ENCODE peak calls at places on chromosomes 12 and 14, in ten cellular contexts. One of them, this sample, is unnamed.

GRCh38 chr12:80041691-80042090 is 57.6 kb upstream of the OTOGL start:
- DNase-seq in endothelial cell: no peak
- DNase-seq in activated T-cell treated with anti-CD3 and anti-CD28 coated beads, Interleukin-2, amount 50 U/mL, for 1 hour: no peak
- DNase-seq in GM13976: no peak
- DNase-seq in GM06990: no peak
- DNase-seq in stimulated activated CD8-positive, alpha-beta memory T cell treated with anti-CD3 and anti-CD28 coated beads, Interleukin-7, amount 100 ng/mL, for 48 hours: no peak
- DNase-seq in upper lobe of right lung: no peak
- DNase-seq in astrocyte of the hippocampus: peak
- DNase-seq in activated naive CD8-positive, alpha-beta T cell treated with anti-CD3 and anti-CD28 coated beads for 36 hours: no peak
- DNase-seq in kidney tubule cell: peak
- DNase-seq in this sample: peak

GRCh38 chr12:8493084-8493483 is 20.2 kb upstream of the CLEC4D start:
- DNase-seq in GM13976: peak
- DNase-seq in kidney tubule cell: no peak
- DNase-seq in GM06990: peak
- DNase-seq in stimulated activated CD8-positive, alpha-beta memory T cell treated with anti-CD3 and anti-CD28 coated beads, Interleukin-7, amount 100 ng/mL, for 48 hours: no peak
- DNase-seq in astrocyte of the hippocampus: no peak
- DNase-seq in upper lobe of right lung: no peak
- DNase-seq in activated naive CD8-positive, alpha-beta T cell treated with anti-CD3 and anti-CD28 coated beads for 36 hours: peak
- DNase-seq in endothelial cell: no peak
- DNase-seq in activated T-cell treated with anti-CD3 and anti-CD28 coated beads, Interleukin-2, amount 50 U/mL, for 1 hour: no peak
- DNase-seq in this sample: no peak

GRCh38 chr14:76767681-76768055 is 6.4 kb downstream of the VASH1 start:
- DNase-seq in upper lobe of right lung: no peak
- DNase-seq in endothelial cell: no peak
- DNase-seq in GM13976: no peak
- DNase-seq in kidney tubule cell: no peak
- DNase-seq in activated T-cell treated with anti-CD3 and anti-CD28 coated beads, Interleukin-2, amount 50 U/mL, for 1 hour: no peak
- DNase-seq in astrocyte of the hippocampus: no peak
- DNase-seq in activated naive CD8-positive, alpha-beta T cell treated with anti-CD3 and anti-CD28 coated beads for 36 hours: no peak
- DNase-seq in GM06990: no peak
- DNase-seq in stimulated activated CD8-positive, alpha-beta memory T cell treated with anti-CD3 and anti-CD28 coated beads, Interleukin-7, amount 100 ng/mL, for 48 hours: no peak
- DNase-seq in this sample: no peak

GRCh38 chr14:92644601-92645515 is 103.6 kb downstream of the LGMN start:
- DNase-seq in activated naive CD8-positive, alpha-beta T cell treated with anti-CD3 and anti-CD28 coated beads for 36 hours: no peak
- DNase-seq in activated T-cell treated with anti-CD3 and anti-CD28 coated beads, Interleukin-2, amount 50 U/mL, for 1 hour: no peak
- DNase-seq in stimulated activated CD8-positive, alpha-beta memory T cell treated with anti-CD3 and anti-CD28 coated beads, Interleukin-7, amount 100 ng/mL, for 48 hours: no peak
- DNase-seq in endothelial cell: no peak
- DNase-seq in astrocyte of the hippocampus: no peak
- DNase-seq in GM13976: peak
- DNase-seq in GM06990: no peak
- DNase-seq in kidney tubule cell: no peak
- DNase-seq in upper lobe of right lung: no peak
- DNase-seq in this sample: no peak

GRCh38 chr14:103194256-103195045 is 71.2 kb downstream of the TNFAIP2 start:
- DNase-seq in activated naive CD8-positive, alpha-beta T cell treated with anti-CD3 and anti-CD28 coated beads for 36 hours: no peak
- DNase-seq in activated T-cell treated with anti-CD3 and anti-CD28 coated beads, Interleukin-2, amount 50 U/mL, for 1 hour: no peak
- DNase-seq in kidney tubule cell: peak
- DNase-seq in upper lobe of right lung: no peak
- DNase-seq in astrocyte of the hippocampus: peak
- DNase-seq in GM13976: peak
- DNase-seq in GM06990: no peak
- DNase-seq in endothelial cell: no peak
- DNase-seq in stimulated activated CD8-positive, alpha-beta memory T cell treated with anti-CD3 and anti-CD28 coated beads, Interleukin-7, amount 100 ng/mL, for 48 hours: no peak
- DNase-seq in this sample: peak

GRCh38 chr12:88665051-88665450 is 84.8 kb upstream of the KITLG start:
- DNase-seq in kidney tubule cell: peak
- DNase-seq in GM13976: no peak
- DNase-seq in activated naive CD8-positive, alpha-beta T cell treated with anti-CD3 and anti-CD28 coated beads for 36 hours: no peak
- DNase-seq in astrocyte of the hippocampus: peak
- DNase-seq in upper lobe of right lung: no peak
- DNase-seq in stimulated activated CD8-positive, alpha-beta memory T cell treated with anti-CD3 and anti-CD28 coated beads, Interleukin-7, amount 100 ng/mL, for 48 hours: no peak
- DNase-seq in endothelial cell: no peak
- DNase-seq in activated T-cell treated with anti-CD3 and anti-CD28 coated beads, Interleukin-2, amount 50 U/mL, for 1 hour: no peak
- DNase-seq in GM06990: no peak
- DNase-seq in this sample: peak

GRCh38 chr14:54696998-54697397 is 130.1 kb downstream of the SAMD4A start:
- DNase-seq in upper lobe of right lung: no peak
- DNase-seq in stimulated activated CD8-positive, alpha-beta memory T cell treated with anti-CD3 and anti-CD28 coated beads, Interleukin-7, amount 100 ng/mL, for 48 hours: no peak
- DNase-seq in endothelial cell: no peak
- DNase-seq in GM06990: no peak
- DNase-seq in GM13976: no peak
- DNase-seq in astrocyte of the hippocampus: no peak
- DNase-seq in activated naive CD8-positive, alpha-beta T cell treated with anti-CD3 and anti-CD28 coated beads for 36 hours: no peak
- DNase-seq in kidney tubule cell: peak
- DNase-seq in activated T-cell treated with anti-CD3 and anti-CD28 coated beads, Interleukin-2, amount 50 U/mL, for 1 hour: no peak
- DNase-seq in this sample: peak

GRCh38 chr12:69513297-69513696 is 43.1 kb downstream of the FRS2 start:
- DNase-seq in upper lobe of right lung: no peak
- DNase-seq in kidney tubule cell: peak
- DNase-seq in endothelial cell: no peak
- DNase-seq in GM13976: no peak
- DNase-seq in GM06990: no peak
- DNase-seq in activated T-cell treated with anti-CD3 and anti-CD28 coated beads, Interleukin-2, amount 50 U/mL, for 1 hour: no peak
- DNase-seq in astrocyte of the hippocampus: no peak
- DNase-seq in activated naive CD8-positive, alpha-beta T cell treated with anti-CD3 and anti-CD28 coated beads for 36 hours: no peak
- DNase-seq in stimulated activated CD8-positive, alpha-beta memory T cell treated with anti-CD3 and anti-CD28 coated beads, Interleukin-7, amount 100 ng/mL, for 48 hours: no peak
- DNase-seq in this sample: peak

GRCh38 chr14:36217732-36218131 is 41.2 kb upstream of the PTCSC3 start:
- DNase-seq in activated naive CD8-positive, alpha-beta T cell treated with anti-CD3 and anti-CD28 coated beads for 36 hours: no peak
- DNase-seq in endothelial cell: no peak
- DNase-seq in astrocyte of the hippocampus: peak
- DNase-seq in upper lobe of right lung: peak
- DNase-seq in activated T-cell treated with anti-CD3 and anti-CD28 coated beads, Interleukin-2, amount 50 U/mL, for 1 hour: no peak
- DNase-seq in GM06990: no peak
- DNase-seq in kidney tubule cell: peak
- DNase-seq in GM13976: no peak
- DNase-seq in stimulated activated CD8-positive, alpha-beta memory T cell treated with anti-CD3 and anti-CD28 coated beads, Interleukin-7, amount 100 ng/mL, for 48 hours: no peak
- DNase-seq in this sample: peak

GRCh38 chr14:104240426-104241157 is 102.2 kb downstream of the KIF26A start:
- DNase-seq in activated naive CD8-positive, alpha-beta T cell treated with anti-CD3 and anti-CD28 coated beads for 36 hours: no peak
- DNase-seq in endothelial cell: no peak
- DNase-seq in upper lobe of right lung: no peak
- DNase-seq in astrocyte of the hippocampus: no peak
- DNase-seq in stimulated activated CD8-positive, alpha-beta memory T cell treated with anti-CD3 and anti-CD28 coated beads, Interleukin-7, amount 100 ng/mL, for 48 hours: no peak
- DNase-seq in GM06990: peak
- DNase-seq in kidney tubule cell: no peak
- DNase-seq in GM13976: no peak
- DNase-seq in activated T-cell treated with anti-CD3 and anti-CD28 coated beads, Interleukin-2, amount 50 U/mL, for 1 hour: no peak
- DNase-seq in this sample: no peak

GRCh38 chr14:38999949-39000348 is 103.1 kb downstream of the SEC23A start:
- DNase-seq in kidney tubule cell: no peak
- DNase-seq in stimulated activated CD8-positive, alpha-beta memory T cell treated with anti-CD3 and anti-CD28 coated beads, Interleukin-7, amount 100 ng/mL, for 48 hours: no peak
- DNase-seq in GM06990: no peak
- DNase-seq in astrocyte of the hippocampus: no peak
- DNase-seq in endothelial cell: no peak
- DNase-seq in GM13976: no peak
- DNase-seq in activated naive CD8-positive, alpha-beta T cell treated with anti-CD3 and anti-CD28 coated beads for 36 hours: no peak
- DNase-seq in activated T-cell treated with anti-CD3 and anti-CD28 coated beads, Interleukin-2, amount 50 U/mL, for 1 hour: no peak
- DNase-seq in upper lobe of right lung: no peak
- DNase-seq in this sample: no peak

GRCh38 chr12:90335561-90335960 is 619.4 kb downstream of the CCER1 start:
- DNase-seq in GM13976: no peak
- DNase-seq in stimulated activated CD8-positive, alpha-beta memory T cell treated with anti-CD3 and anti-CD28 coated beads, Interleukin-7, amount 100 ng/mL, for 48 hours: no peak
- DNase-seq in activated T-cell treated with anti-CD3 and anti-CD28 coated beads, Interleukin-2, amount 50 U/mL, for 1 hour: no peak
- DNase-seq in astrocyte of the hippocampus: peak
- DNase-seq in GM06990: no peak
- DNase-seq in endothelial cell: no peak
- DNase-seq in kidney tubule cell: peak
- DNase-seq in upper lobe of right lung: no peak
- DNase-seq in activated naive CD8-positive, alpha-beta T cell treated with anti-CD3 and anti-CD28 coated beads for 36 hours: no peak
- DNase-seq in this sample: peak

GRCh38 chr12:12560587-12561304 is 1.9 kb downstream of the DUSP16 start:
- DNase-seq in astrocyte of the hippocampus: peak
- DNase-seq in GM13976: peak
- DNase-seq in upper lobe of right lung: no peak
- DNase-seq in endothelial cell: no peak
- DNase-seq in activated naive CD8-positive, alpha-beta T cell treated with anti-CD3 and anti-CD28 coated beads for 36 hours: peak
- DNase-seq in stimulated activated CD8-positive, alpha-beta memory T cell treated with anti-CD3 and anti-CD28 coated beads, Interleukin-7, amount 100 ng/mL, for 48 hours: no peak
- DNase-seq in activated T-cell treated with anti-CD3 and anti-CD28 coated beads, Interleukin-2, amount 50 U/mL, for 1 hour: peak
- DNase-seq in GM06990: peak
- DNase-seq in kidney tubule cell: peak
- DNase-seq in this sample: peak

GRCh38 chr14:44529026-44529425 is 21.9 kb upstream of the FSCB start:
- DNase-seq in GM06990: no peak
- DNase-seq in activated T-cell treated with anti-CD3 and anti-CD28 coated beads, Interleukin-2, amount 50 U/mL, for 1 hour: no peak
- DNase-seq in endothelial cell: no peak
- DNase-seq in kidney tubule cell: no peak
- DNase-seq in upper lobe of right lung: no peak
- DNase-seq in astrocyte of the hippocampus: peak
- DNase-seq in stimulated activated CD8-positive, alpha-beta memory T cell treated with anti-CD3 and anti-CD28 coated beads, Interleukin-7, amount 100 ng/mL, for 48 hours: no peak
- DNase-seq in activated naive CD8-positive, alpha-beta T cell treated with anti-CD3 and anti-CD28 coated beads for 36 hours: no peak
- DNase-seq in GM13976: no peak
- DNase-seq in this sample: no peak

GRCh38 chr12:49706351-49707126 is 666 bp downstream of the FMNL3 start:
- DNase-seq in kidney tubule cell: peak
- DNase-seq in activated naive CD8-positive, alpha-beta T cell treated with anti-CD3 and anti-CD28 coated beads for 36 hours: peak
- DNase-seq in endothelial cell: peak
- DNase-seq in GM06990: peak
- DNase-seq in stimulated activated CD8-positive, alpha-beta memory T cell treated with anti-CD3 and anti-CD28 coated beads, Interleukin-7, amount 100 ng/mL, for 48 hours: no peak
- DNase-seq in astrocyte of the hippocampus: peak
- DNase-seq in upper lobe of right lung: peak
- DNase-seq in GM13976: no peak
- DNase-seq in activated T-cell treated with anti-CD3 and anti-CD28 coated beads, Interleukin-2, amount 50 U/mL, for 1 hour: peak
- DNase-seq in this sample: peak

GRCh38 chr14:63535918-63536317 is 7.3 kb downstream of the PPP2R5E start:
- DNase-seq in kidney tubule cell: no peak
- DNase-seq in GM13976: no peak
- DNase-seq in GM06990: no peak
- DNase-seq in activated T-cell treated with anti-CD3 and anti-CD28 coated beads, Interleukin-2, amount 50 U/mL, for 1 hour: no peak
- DNase-seq in stimulated activated CD8-positive, alpha-beta memory T cell treated with anti-CD3 and anti-CD28 coated beads, Interleukin-7, amount 100 ng/mL, for 48 hours: no peak
- DNase-seq in endothelial cell: no peak
- DNase-seq in activated naive CD8-positive, alpha-beta T cell treated with anti-CD3 and anti-CD28 coated beads for 36 hours: no peak
- DNase-seq in upper lobe of right lung: no peak
- DNase-seq in astrocyte of the hippocampus: no peak
- DNase-seq in this sample: no peak

GRCh38 chr12:114500775-114501473 is 95.0 kb upstream of the TBX5 start:
- DNase-seq in activated T-cell treated with anti-CD3 and anti-CD28 coated beads, Interleukin-2, amount 50 U/mL, for 1 hour: no peak
- DNase-seq in stimulated activated CD8-positive, alpha-beta memory T cell treated with anti-CD3 and anti-CD28 coated beads, Interleukin-7, amount 100 ng/mL, for 48 hours: no peak
- DNase-seq in GM13976: no peak
- DNase-seq in upper lobe of right lung: no peak
- DNase-seq in endothelial cell: no peak
- DNase-seq in kidney tubule cell: no peak
- DNase-seq in GM06990: no peak
- DNase-seq in activated naive CD8-positive, alpha-beta T cell treated with anti-CD3 and anti-CD28 coated beads for 36 hours: no peak
- DNase-seq in astrocyte of the hippocampus: no peak
- DNase-seq in this sample: no peak

GRCh38 chr12:55932546-55932919 is 1.6 kb downstream of the DGKA start:
- DNase-seq in GM13976: peak
- DNase-seq in stimulated activated CD8-positive, alpha-beta memory T cell treated with anti-CD3 and anti-CD28 coated beads, Interleukin-7, amount 100 ng/mL, for 48 hours: no peak
- DNase-seq in activated T-cell treated with anti-CD3 and anti-CD28 coated beads, Interleukin-2, amount 50 U/mL, for 1 hour: peak
- DNase-seq in endothelial cell: no peak
- DNase-seq in upper lobe of right lung: no peak
- DNase-seq in GM06990: no peak
- DNase-seq in activated naive CD8-positive, alpha-beta T cell treated with anti-CD3 and anti-CD28 coated beads for 36 hours: no peak
- DNase-seq in astrocyte of the hippocampus: peak
- DNase-seq in kidney tubule cell: peak
- DNase-seq in this sample: no peak

GRCh38 chr12:8722286-8722685 is 24.5 kb downstream of the RIMKLB start:
- DNase-seq in stimulated activated CD8-positive, alpha-beta memory T cell treated with anti-CD3 and anti-CD28 coated beads, Interleukin-7, amount 100 ng/mL, for 48 hours: no peak
- DNase-seq in upper lobe of right lung: no peak
- DNase-seq in endothelial cell: no peak
- DNase-seq in astrocyte of the hippocampus: no peak
- DNase-seq in activated T-cell treated with anti-CD3 and anti-CD28 coated beads, Interleukin-2, amount 50 U/mL, for 1 hour: no peak
- DNase-seq in activated naive CD8-positive, alpha-beta T cell treated with anti-CD3 and anti-CD28 coated beads for 36 hours: no peak
- DNase-seq in GM13976: no peak
- DNase-seq in kidney tubule cell: no peak
- DNase-seq in GM06990: no peak
- DNase-seq in this sample: no peak

GRCh38 chr14:66216763-66217162 is 269.4 kb upstream of the CCDC196 start:
- DNase-seq in kidney tubule cell: no peak
- DNase-seq in astrocyte of the hippocampus: no peak
- DNase-seq in GM13976: no peak
- DNase-seq in stimulated activated CD8-positive, alpha-beta memory T cell treated with anti-CD3 and anti-CD28 coated beads, Interleukin-7, amount 100 ng/mL, for 48 hours: no peak
- DNase-seq in activated T-cell treated with anti-CD3 and anti-CD28 coated beads, Interleukin-2, amount 50 U/mL, for 1 hour: no peak
- DNase-seq in activated naive CD8-positive, alpha-beta T cell treated with anti-CD3 and anti-CD28 coated beads for 36 hours: no peak
- DNase-seq in GM06990: no peak
- DNase-seq in endothelial cell: no peak
- DNase-seq in upper lobe of right lung: no peak
- DNase-seq in this sample: peak

GRCh38 chr12:57844725-57845477 is 1.6 kb downstream of the CTDSP2 start:
- DNase-seq in GM06990: peak
- DNase-seq in kidney tubule cell: peak
- DNase-seq in endothelial cell: peak
- DNase-seq in stimulated activated CD8-positive, alpha-beta memory T cell treated with anti-CD3 and anti-CD28 coated beads, Interleukin-7, amount 100 ng/mL, for 48 hours: no peak
- DNase-seq in activated T-cell treated with anti-CD3 and anti-CD28 coated beads, Interleukin-2, amount 50 U/mL, for 1 hour: peak
- DNase-seq in GM13976: peak
- DNase-seq in activated naive CD8-positive, alpha-beta T cell treated with anti-CD3 and anti-CD28 coated beads for 36 hours: peak
- DNase-seq in upper lobe of right lung: peak
- DNase-seq in astrocyte of the hippocampus: peak
- DNase-seq in this sample: peak

GRCh38 chr12:50017653-50018052 is 7.6 kb downstream of the RACGAP1 start:
- DNase-seq in activated T-cell treated with anti-CD3 and anti-CD28 coated beads, Interleukin-2, amount 50 U/mL, for 1 hour: no peak
- DNase-seq in GM06990: no peak
- DNase-seq in activated naive CD8-positive, alpha-beta T cell treated with anti-CD3 and anti-CD28 coated beads for 36 hours: no peak
- DNase-seq in upper lobe of right lung: no peak
- DNase-seq in GM13976: no peak
- DNase-seq in kidney tubule cell: no peak
- DNase-seq in astrocyte of the hippocampus: no peak
- DNase-seq in endothelial cell: no peak
- DNase-seq in stimulated activated CD8-positive, alpha-beta memory T cell treated with anti-CD3 and anti-CD28 coated beads, Interleukin-7, amount 100 ng/mL, for 48 hours: no peak
- DNase-seq in this sample: no peak

GRCh38 chr14:74875941-74876913 is at the start of gene PROX2:
- DNase-seq in GM13976: no peak
- DNase-seq in activated T-cell treated with anti-CD3 and anti-CD28 coated beads, Interleukin-2, amount 50 U/mL, for 1 hour: peak
- DNase-seq in endothelial cell: peak
- DNase-seq in GM06990: peak
- DNase-seq in kidney tubule cell: no peak
- DNase-seq in activated naive CD8-positive, alpha-beta T cell treated with anti-CD3 and anti-CD28 coated beads for 36 hours: peak
- DNase-seq in upper lobe of right lung: no peak
- DNase-seq in stimulated activated CD8-positive, alpha-beta memory T cell treated with anti-CD3 and anti-CD28 coated beads, Interleukin-7, amount 100 ng/mL, for 48 hours: no peak
- DNase-seq in astrocyte of the hippocampus: no peak
- DNase-seq in this sample: no peak

GRCh38 chr12:126742326-126742725 is 1524.6 kb upstream of the TMEM132C start:
- DNase-seq in astrocyte of the hippocampus: peak
- DNase-seq in GM13976: no peak
- DNase-seq in kidney tubule cell: no peak
- DNase-seq in GM06990: no peak
- DNase-seq in activated T-cell treated with anti-CD3 and anti-CD28 coated beads, Interleukin-2, amount 50 U/mL, for 1 hour: no peak
- DNase-seq in upper lobe of right lung: no peak
- DNase-seq in endothelial cell: no peak
- DNase-seq in activated naive CD8-positive, alpha-beta T cell treated with anti-CD3 and anti-CD28 coated beads for 36 hours: no peak
- DNase-seq in stimulated activated CD8-positive, alpha-beta memory T cell treated with anti-CD3 and anti-CD28 coated beads, Interleukin-7, amount 100 ng/mL, for 48 hours: no peak
- DNase-seq in this sample: no peak

This sample was measured in renal cortical epithelial cell.